ENCODE peak calls at places on chromosomes 7 and 10, in five cellular contexts. M, Q, C, S and L are unnamed samples.

GRCh38 chr10:62691331-62691730 is 113.2 kb upstream of the ADO start:
- DNase-seq in Q (no peak), M (no peak), S (no peak), C (no peak), L (no peak)

GRCh38 chr10:60466267-60467201 is 76.9 kb upstream of the ANK3 start:
- DNase-seq in M (no peak), S (no peak), C (no peak), Q (no peak), L (no peak)

GRCh38 chr10:93462881-93463280 is 19.3 kb downstream of the MYOF start:
- DNase-seq in M (no peak), Q (no peak), S (peak; percentile 89), C (peak; percentile 99), L (no peak)

GRCh38 chr7:127876393-127876792 is 154.8 kb downstream of the LRRC4 start:
- DNase-seq in S (no peak), C (no peak), Q (no peak), M (no peak), L (no peak)

GRCh38 chr10:97356318-97356914 is 21.9 kb upstream of the FRAT2 start:
- DNase-seq in Q (no peak), M (no peak), C (peak; percentile 48), S (peak; percentile 50), L (no peak)

GRCh38 chr10:79593377-79593776 is 17.4 kb upstream of the SFTPA1 start:
- DNase-seq in S (no peak), M (no peak), Q (no peak), C (no peak), L (no peak)

GRCh38 chr7:116173051-116174028 is 37.0 kb upstream of the TES start:
- DNase-seq in S (peak; percentile 58), C (peak; percentile 80), Q (no peak), M (peak; percentile 44), L (no peak)

GRCh38 chr10:31554556-31554955 is 235.5 kb downstream of the ZEB1 start:
- DNase-seq in C (no peak), M (no peak), Q (no peak), S (no peak), L (peak; percentile 4)

GRCh38 chr10:15558136-15558535 is 161.6 kb downstream of the ITGA8 start:
- DNase-seq in S (no peak), C (no peak), M (peak; percentile 24), Q (no peak), L (peak; percentile 94)

GRCh38 chr10:6722616-6723004 is 142.5 kb upstream of the PRKCQ start:
- DNase-seq in Q (no peak), C (no peak), M (no peak), S (peak; percentile 12), L (no peak)

GRCh38 chr7:143008007-143008901 is 18.7 kb downstream of the OR9A2 start:
- DNase-seq in Q (peak; percentile 80), M (peak; percentile 81), S (peak; percentile 74), C (peak; percentile 87), L (no peak)

GRCh38 chr10:59674211-59674836 is 35.3 kb downstream of the SLC16A9 start:
- DNase-seq in M (no peak), C (no peak), S (no peak), Q (peak; percentile 68), L (peak; percentile 3)

GRCh38 chr10:22183771-22184466 is 33.9 kb downstream of the EBLN1 start:
- DNase-seq in C (no peak), M (no peak), S (no peak), Q (no peak), L (no peak)

GRCh38 chr10:116744163-116744788 is 1.9 kb upstream of the HSPA12A start:
- DNase-seq in S (no peak), C (no peak), Q (no peak), M (no peak), L (no peak)

GRCh38 chr10:46273506-46274477 is 13.0 kb upstream of the ANTXRL start:
- DNase-seq in Q (no peak), C (no peak), S (no peak), M (no peak), L (no peak)

GRCh38 chr10:124264271-124264670 is 154.5 kb downstream of the OAT start:
- DNase-seq in Q (no peak), S (no peak), C (no peak), M (no peak), L (no peak)

GRCh38 chr10:132186488-132187413 is at the start of gene DPYSL4:
- DNase-seq in M (peak; percentile 44), Q (no peak), S (no peak), C (peak; percentile 31), L (no peak)

GRCh38 chr7:42272793-42273665 is 36.0 kb upstream of the GLI3 start:
- DNase-seq in S (no peak), M (peak; percentile 2), Q (no peak), C (no peak), L (no peak)

GRCh38 chr7:74476546-74477095 is 22.9 kb downstream of the GTF2IRD1 start:
- DNase-seq in Q (peak; percentile 48), M (no peak), S (no peak), C (no peak), L (no peak)

GRCh38 chr10:123375738-123376137 is 221.5 kb downstream of the BUB3 start:
- DNase-seq in Q (no peak), C (no peak), M (no peak), S (no peak), L (no peak)

GRCh38 chr10:99917963-99918825 is 91.6 kb downstream of the DNMBP start:
- DNase-seq in C (peak; percentile 84), Q (peak; percentile 65), M (peak; percentile 87), S (no peak), L (no peak)

GRCh38 chr10:92914478-92915066 is 66.3 kb downstream of the EXOC6 start:
- DNase-seq in Q (peak; percentile 60), S (peak; percentile 58), M (peak; percentile 89), C (peak; percentile 70), L (peak; percentile 7)

GRCh38 chr7:151017953-151018420 is 6.3 kb downstream of the ATG9B start:
- DNase-seq in C (peak; percentile 72), Q (peak; percentile 79), S (peak; percentile 74), M (peak; percentile 84), L (no peak)

GRCh38 chr10:18822156-18822555 is 162.9 kb downstream of the ARL5B start:
- DNase-seq in Q (no peak), S (peak; percentile 13), M (peak; percentile 78), C (peak; percentile 8), L (no peak)

GRCh38 chr7:7566651-7567611 is at the start of gene MIOS:
- DNase-seq in S (peak; percentile 83), Q (peak; percentile 91), C (peak; percentile 83), M (peak; percentile 90), L (no peak)

GRCh38 chr7:46089281-46089680 is 168.2 kb upstream of the IGFBP3 start:
- DNase-seq in S (no peak), M (no peak), Q (no peak), C (no peak), L (no peak)